ENCODE peak calls at places on chromosomes 7 and 10, in nine cellular contexts. I is mesenchymal stem cell, M is HFFc6, O is NCI-H510A treated with DMSO at 0.1 percent for 48 hours, R is mesothelial cell of epicardium, D is GM19239, V is neural progenitor cell, X is psoas muscle, J is astrocyte of the spinal cord. S is an unnamed sample.

GRCh38 chr7:44709011-44709915 is 39.4 kb upstream of the ZMIZ2 start:
- DNase-seq in J (no peak), M (no peak), D (no peak), V (no peak), X (no peak), I (no peak), R (no peak), O (no peak), S (peak; percentile 32)

GRCh38 chr7:8260871-8261707 is 878 bp downstream of the ICA1 start:
- DNase-seq in R (no peak), J (no peak), X (peak; percentile 63), I (peak; percentile 33), V (peak; percentile 20), D (peak; percentile 9), M (no peak), O (peak; percentile 79), S (peak; percentile 15)

GRCh38 chr7:2938514-2939192 is 94.5 kb upstream of the GNA12 start:
- DNase-seq in I (no peak), V (peak; percentile 32), X (no peak), J (no peak), M (no peak), D (no peak), R (no peak), O (no peak), S (no peak)

GRCh38 chr10:97020452-97021400 is 165.0 kb downstream of the SLIT1 start:
- DNase-seq in R (no peak), I (no peak), X (peak; percentile 74), D (no peak), M (no peak), V (peak; percentile 89), O (peak; percentile 84), J (peak; percentile 41), S (no peak)

GRCh38 chr7:131859162-131859821 is 302.9 kb upstream of the PODXL start:
- DNase-seq in V (peak; percentile 75), I (peak; percentile 62), R (no peak), M (peak; percentile 68), O (peak; percentile 35), J (peak; percentile 82), X (peak; percentile 65), D (peak; percentile 54), S (peak; percentile 70)

GRCh38 chr7:139034855-139035587 is 821 bp downstream of the ZC3HAV1L start:
- DNase-seq in J (peak; percentile 26), O (no peak), I (peak; percentile 52), V (peak; percentile 36), D (peak; percentile 49), X (no peak), R (no peak), M (no peak), S (peak; percentile 64)

GRCh38 chr7:142196066-142196840 is 61.6 kb downstream of the PRSS58 start:
- DNase-seq in R (no peak), J (peak; percentile 70), O (no peak), M (no peak), I (no peak), V (no peak), D (no peak), X (no peak), S (no peak)

GRCh38 chr7:3089493-3089892 is 45.8 kb upstream of the CARD11 start:
- DNase-seq in R (no peak), D (no peak), M (no peak), I (peak; percentile 11), X (no peak), V (peak; percentile 77), J (peak; percentile 5), O (no peak), S (no peak)

GRCh38 chr7:103958284-103958818 is 31.1 kb downstream of the RELN start:
- DNase-seq in I (no peak), O (no peak), X (no peak), D (no peak), M (no peak), V (no peak), J (no peak), R (no peak), S (no peak)

GRCh38 chr7:12207046-12207445 is 4.0 kb upstream of the TMEM106B start:
- DNase-seq in O (no peak), I (no peak), M (no peak), R (no peak), J (no peak), D (no peak), X (no peak), V (no peak), S (no peak)

GRCh38 chr10:7409732-7410168 is 1.1 kb downstream of the SFMBT2 start:
- DNase-seq in I (peak; percentile 44), O (no peak), J (peak; percentile 21), X (no peak), M (no peak), R (no peak), D (no peak), V (peak; percentile 26), S (peak; percentile 32)

GRCh38 chr10:130360826-130361311 is 224.7 kb downstream of the GLRX3 start:
- DNase-seq in V (no peak), D (no peak), J (no peak), R (no peak), M (no peak), X (no peak), I (no peak), O (no peak), S (no peak)

GRCh38 chr7:69967152-69967591 is 368.9 kb downstream of the AUTS2 start:
- DNase-seq in I (no peak), R (no peak), J (no peak), X (peak; percentile 47), O (no peak), V (peak; percentile 44), D (no peak), M (no peak), S (no peak)

GRCh38 chr10:80924063-80924952 is 386.6 kb downstream of the SH2D4B start:
- DNase-seq in I (peak; percentile 57), V (peak; percentile 78), M (peak; percentile 13), X (no peak), R (no peak), J (peak; percentile 32), D (no peak), O (peak; percentile 42), S (no peak)

GRCh38 chr10:69757553-69758309 is 44.0 kb upstream of the COL13A1 start:
- DNase-seq in I (peak; percentile 46), V (no peak), X (no peak), M (no peak), D (no peak), O (peak; percentile 85), J (peak; percentile 65), R (no peak), S (no peak)

GRCh38 chr10:132653721-132654120 is 116.1 kb downstream of the INPP5A start:
- DNase-seq in J (no peak), O (no peak), X (no peak), R (no peak), M (no peak), V (no peak), D (no peak), I (no peak), S (no peak)